ENCODE peak calls at places on chromosomes 7 and 10, in ten cellular contexts. A, K, N, P, X, L, Z, T, W and I are unnamed samples.

GRCh38 chr10:69479737-69480412 is 28.6 kb downstream of the TSPAN15 start:
- DNase-seq in N (no peak), X (peak), P (no peak), Z (no peak), L (no peak), K (no peak), A (no peak), T (no peak), W (no peak), I (no peak)

GRCh38 chr7:142873871-142874270 is 11.7 kb downstream of the TRPV6 start:
- DNase-seq in P (no peak), W (no peak), A (no peak), L (no peak), N (no peak), T (no peak), X (no peak), K (no peak), Z (no peak), I (no peak)

GRCh38 chr7:138405496-138405895 is 54.6 kb upstream of the TRIM24 start:
- DNase-seq in P (no peak), K (no peak), N (no peak), T (no peak), Z (no peak), W (no peak), X (no peak), A (no peak), L (no peak), I (no peak)

GRCh38 chr7:151276651-151277590 is 28.4 kb upstream of the SMARCD3 start:
- DNase-seq in Z (no peak), X (peak), W (peak), T (peak), L (peak), N (peak), A (peak), P (peak), K (peak), I (peak)

GRCh38 chr10:24240001-24240751 is 31.2 kb downstream of the KIAA1217 start:
- DNase-seq in K (no peak), L (no peak), A (no peak), Z (no peak), P (no peak), T (no peak), W (no peak), X (peak), N (no peak), I (no peak)

GRCh38 chr10:132169031-132169765 is 17.6 kb upstream of the DPYSL4 start:
- DNase-seq in T (no peak), K (no peak), Z (no peak), A (no peak), X (no peak), W (no peak), P (no peak), L (no peak), N (no peak), I (no peak)

GRCh38 chr7:23357190-23358093 is 58.3 kb downstream of the MALSU1 start:
- DNase-seq in Z (no peak), L (no peak), X (peak), A (no peak), K (no peak), P (no peak), T (peak), W (no peak), N (peak), I (no peak)

GRCh38 chr7:42236266-42237161 is 495 bp downstream of the GLI3 start:
- DNase-seq in Z (no peak), P (no peak), W (no peak), L (no peak), A (peak), X (peak), T (no peak), N (peak), K (peak), I (peak)

GRCh38 chr10:103936022-103936421 is 18.0 kb upstream of the STN1 start:
- DNase-seq in L (no peak), W (no peak), Z (no peak), T (no peak), X (no peak), K (no peak), P (no peak), A (no peak), N (no peak), I (no peak)

GRCh38 chr7:127250312-127251047 is 2.3 kb downstream of the GRM8 start:
- DNase-seq in T (no peak), N (no peak), L (no peak), X (no peak), A (no peak), P (no peak), K (no peak), W (no peak), Z (no peak), I (no peak)

GRCh38 chr10:89242340-89242680 is 9.3 kb downstream of the LIPA start:
- DNase-seq in W (no peak), K (no peak), L (no peak), N (no peak), X (no peak), T (no peak), A (no peak), Z (no peak), P (no peak), I (no peak)

GRCh38 chr10:52952391-52953079 is 180.0 kb upstream of the MBL2 start:
- DNase-seq in P (no peak), A (no peak), K (no peak), W (no peak), L (no peak), N (peak), Z (no peak), X (peak), T (no peak), I (no peak)

GRCh38 chr10:61010863-61011262 is 66.9 kb upstream of the RHOBTB1 start:
- DNase-seq in K (no peak), Z (no peak), A (no peak), W (no peak), L (no peak), T (no peak), X (no peak), P (no peak), N (no peak), I (no peak)

GRCh38 chr10:32958992-32959703 is 1.1 kb upstream of the ITGB1 start:
- DNase-seq in K (no peak), L (no peak), P (no peak), X (no peak), Z (no peak), T (no peak), W (no peak), N (no peak), A (no peak), I (no peak)

GRCh38 chr10:47137311-47137851 is 162.6 kb upstream of the GDF10 start:
- DNase-seq in A (no peak), Z (peak), P (no peak), N (peak), W (no peak), X (peak), L (no peak), K (no peak), T (no peak), I (peak)

GRCh38 chr10:122051609-122052385 is 62.8 kb downstream of the TACC2 start:
- DNase-seq in N (peak), A (peak), Z (no peak), T (peak), L (no peak), P (no peak), X (peak), K (peak), W (no peak), I (peak)

GRCh38 chr7:150962285-150962742 is 15.8 kb downstream of the KCNH2 start:
- DNase-seq in K (no peak), P (no peak), W (no peak), T (no peak), Z (no peak), X (no peak), L (no peak), A (no peak), N (no peak), I (no peak)

GRCh38 chr7:111081553-111081952 is 9.4 kb upstream of the LRRN3 start:
- DNase-seq in X (no peak), N (no peak), Z (no peak), K (no peak), T (no peak), W (no peak), L (no peak), P (no peak), A (no peak), I (no peak)

GRCh38 chr10:23613900-23614299 is 175.0 kb downstream of the OTUD1 start:
- DNase-seq in Z (no peak), W (no peak), L (no peak), X (no peak), N (no peak), K (no peak), T (no peak), P (no peak), A (no peak), I (no peak)

GRCh38 chr7:151386301-151387160 is 23.3 kb downstream of the WDR86 start:
- DNase-seq in P (no peak), A (no peak), W (no peak), N (no peak), L (no peak), Z (no peak), T (no peak), K (no peak), X (no peak), I (no peak)

GRCh38 chr7:126778101-126778500 is 474.6 kb downstream of the GRM8 start:
- DNase-seq in Z (no peak), K (no peak), T (peak), N (no peak), L (no peak), W (no peak), X (no peak), P (no peak), A (peak), I (no peak)

GRCh38 chr10:113058175-113058961 is 108.3 kb downstream of the TCF7L2 start:
- DNase-seq in K (no peak), A (peak), W (no peak), Z (no peak), P (no peak), L (no peak), X (peak), N (peak), T (peak), I (peak)

GRCh38 chr10:8498881-8499280 is 444.4 kb downstream of the GATA3 start:
- DNase-seq in A (no peak), W (no peak), L (no peak), T (no peak), K (no peak), N (no peak), P (no peak), Z (no peak), X (no peak), I (no peak)

GRCh38 chr7:129845972-129846327 is 106.8 kb downstream of the UBE2H start:
- DNase-seq in L (no peak), X (peak), K (no peak), Z (peak), N (peak), T (no peak), A (no peak), P (no peak), W (no peak), I (peak)

GRCh38 chr10:103710490-103710889 is 144.9 kb downstream of the SH3PXD2A start:
- DNase-seq in X (no peak), A (no peak), K (no peak), T (no peak), W (no peak), Z (no peak), L (no peak), P (no peak), N (no peak), I (no peak)

GRCh38 chr10:24901686-24902399 is 50.6 kb downstream of the PRTFDC1 start:
- DNase-seq in W (no peak), X (peak), N (peak), L (no peak), T (no peak), K (peak), A (no peak), Z (peak), P (no peak), I (peak)

GRCh38 chr7:30321992-30322637 is 37.7 kb downstream of the ZNRF2 start:
- DNase-seq in N (no peak), T (no peak), X (peak), P (no peak), W (no peak), K (no peak), A (no peak), Z (no peak), L (no peak), I (no peak)

GRCh38 chr7:133763241-133763640 is 363.9 kb upstream of the LRGUK start:
- DNase-seq in N (no peak), T (no peak), L (no peak), A (no peak), K (no peak), Z (no peak), X (no peak), W (no peak), P (no peak), I (no peak)

GRCh38 chr10:73969224-73969811 is 28.6 kb upstream of the VCL start:
- DNase-seq in P (no peak), X (peak), A (no peak), L (no peak), N (no peak), K (no peak), T (no peak), Z (no peak), W (no peak), I (no peak)

GRCh38 chr7:108001759-108002725 is 919 bp downstream of the LAMB1 start:
- DNase-seq in T (no peak), X (peak), L (no peak), A (peak), W (no peak), K (no peak), Z (no peak), N (peak), P (no peak), I (peak)

GRCh38 chr7:80392229-80393169 is 119.4 kb downstream of the GNAT3 start:
- DNase-seq in K (no peak), T (peak), X (peak), P (no peak), W (no peak), L (no peak), N (peak), Z (no peak), A (no peak), I (no peak)

GRCh38 chr7:284762-285722 is 4.9 kb upstream of the FOXL3 start:
- DNase-seq in A (no peak), P (no peak), K (no peak), N (no peak), X (no peak), Z (no peak), W (no peak), L (no peak), T (no peak), I (no peak)

GRCh38 chr7:135342887-135343286 is 109.2 kb downstream of the STRA8 start:
- DNase-seq in K (no peak), W (no peak), L (no peak), X (no peak), A (no peak), Z (no peak), N (no peak), T (peak), P (no peak), I (no peak)